ENCODE peak calls at places on chromosomes 4 and X, in seven cellular contexts. One of them, this sample, is unnamed.

GRCh38 chr4:187046471-187046870 is 322.8 kb upstream of the FAT1 start:
- DNase-seq in H9: no peak
- DNase-seq in pancreas: no peak
- DNase-seq in uterus: no peak
- DNase-seq in cardiac muscle cell: no peak
- DNase-seq in GM12864: no peak
- DNase-seq in keratinocyte: no peak
- DNase-seq in this sample: no peak

GRCh38 chrX:40468033-40468979 is 112.5 kb upstream of the ATP6AP2 start:
- DNase-seq in H9: peak
- DNase-seq in pancreas: peak
- DNase-seq in uterus: peak
- DNase-seq in cardiac muscle cell: peak
- DNase-seq in GM12864: peak
- DNase-seq in keratinocyte: no peak
- DNase-seq in this sample: peak

GRCh38 chrX:37455381-37455780 is 106.2 kb downstream of the PRRG1 start:
- DNase-seq in H9: no peak
- DNase-seq in pancreas: no peak
- DNase-seq in uterus: no peak
- DNase-seq in cardiac muscle cell: no peak
- DNase-seq in GM12864: no peak
- DNase-seq in keratinocyte: no peak
- DNase-seq in this sample: no peak

GRCh38 chr4:137545461-137545861 is 13.2 kb upstream of the PCDH18 start:
- DNase-seq in H9: no peak
- DNase-seq in pancreas: no peak
- DNase-seq in uterus: peak
- DNase-seq in cardiac muscle cell: peak
- DNase-seq in GM12864: no peak
- DNase-seq in keratinocyte: no peak
- DNase-seq in this sample: no peak

GRCh38 chr4:7350396-7350795 is 84.3 kb downstream of the PSAPL1 start:
- DNase-seq in H9: no peak
- DNase-seq in pancreas: no peak
- DNase-seq in uterus: no peak
- DNase-seq in cardiac muscle cell: no peak
- DNase-seq in GM12864: no peak
- DNase-seq in keratinocyte: no peak
- DNase-seq in this sample: no peak

GRCh38 chr4:108393870-108394269 is 225.1 kb upstream of the LEF1 start:
- DNase-seq in H9: no peak
- DNase-seq in pancreas: no peak
- DNase-seq in uterus: no peak
- DNase-seq in cardiac muscle cell: no peak
- DNase-seq in GM12864: no peak
- DNase-seq in keratinocyte: no peak
- DNase-seq in this sample: no peak

GRCh38 chr4:42309571-42310260 is 87.6 kb upstream of the SHISA3 start:
- DNase-seq in H9: no peak
- DNase-seq in pancreas: no peak
- DNase-seq in uterus: no peak
- DNase-seq in cardiac muscle cell: no peak
- DNase-seq in GM12864: no peak
- DNase-seq in keratinocyte: no peak
- DNase-seq in this sample: no peak

GRCh38 chrX:17033225-17033624 is 86.8 kb downstream of the REPS2 start:
- DNase-seq in H9: no peak
- DNase-seq in pancreas: no peak
- DNase-seq in uterus: no peak
- DNase-seq in cardiac muscle cell: no peak
- DNase-seq in GM12864: no peak
- DNase-seq in keratinocyte: no peak
- DNase-seq in this sample: no peak

GRCh38 chr4:79528241-79528706 is 120.2 kb upstream of the GK2 start:
- DNase-seq in H9: no peak
- DNase-seq in pancreas: no peak
- DNase-seq in uterus: no peak
- DNase-seq in cardiac muscle cell: no peak
- DNase-seq in GM12864: no peak
- DNase-seq in keratinocyte: no peak
- DNase-seq in this sample: no peak

GRCh38 chr4:80081566-80081965 is 8.5 kb upstream of the ANTXR2 start:
- DNase-seq in H9: no peak
- DNase-seq in pancreas: no peak
- DNase-seq in uterus: no peak
- DNase-seq in cardiac muscle cell: no peak
- DNase-seq in GM12864: no peak
- DNase-seq in keratinocyte: no peak
- DNase-seq in this sample: no peak

GRCh38 chrX:152276277-152276676 is 137.9 kb upstream of the MAGEA10 start:
- DNase-seq in H9: no peak
- DNase-seq in pancreas: no peak
- DNase-seq in uterus: no peak
- DNase-seq in cardiac muscle cell: no peak
- DNase-seq in GM12864: no peak
- DNase-seq in keratinocyte: peak
- DNase-seq in this sample: no peak

GRCh38 chr4:2871911-2872310 is 28.3 kb downstream of the ADD1 start:
- DNase-seq in H9: no peak
- DNase-seq in pancreas: no peak
- DNase-seq in uterus: no peak
- DNase-seq in cardiac muscle cell: no peak
- DNase-seq in GM12864: no peak
- DNase-seq in keratinocyte: no peak
- DNase-seq in this sample: no peak

GRCh38 chr4:3767569-3768288 is 1.5 kb downstream of the ADRA2C start:
- DNase-seq in H9: peak
- DNase-seq in pancreas: no peak
- DNase-seq in uterus: no peak
- DNase-seq in cardiac muscle cell: peak
- DNase-seq in GM12864: no peak
- DNase-seq in keratinocyte: no peak
- DNase-seq in this sample: no peak

GRCh38 chr4:89586318-89586717 is 250.6 kb downstream of the SNCA start:
- DNase-seq in H9: no peak
- DNase-seq in pancreas: no peak
- DNase-seq in uterus: no peak
- DNase-seq in cardiac muscle cell: no peak
- DNase-seq in GM12864: no peak
- DNase-seq in keratinocyte: no peak
- DNase-seq in this sample: no peak

GRCh38 chr4:65538571-65538970 is 131.7 kb downstream of the EPHA5 start:
- DNase-seq in H9: no peak
- DNase-seq in pancreas: no peak
- DNase-seq in uterus: no peak
- DNase-seq in cardiac muscle cell: peak
- DNase-seq in GM12864: no peak
- DNase-seq in keratinocyte: no peak
- DNase-seq in this sample: no peak

GRCh38 chr4:173346074-173346473 is 11.9 kb upstream of the HMGB2 start:
- DNase-seq in H9: no peak
- DNase-seq in pancreas: no peak
- DNase-seq in uterus: no peak
- DNase-seq in cardiac muscle cell: peak
- DNase-seq in GM12864: no peak
- DNase-seq in keratinocyte: no peak
- DNase-seq in this sample: no peak

GRCh38 chrX:21524008-21524407 is 134.1 kb downstream of the KLHL34 start:
- DNase-seq in H9: no peak
- DNase-seq in pancreas: no peak
- DNase-seq in uterus: no peak
- DNase-seq in cardiac muscle cell: no peak
- DNase-seq in GM12864: no peak
- DNase-seq in keratinocyte: no peak
- DNase-seq in this sample: no peak

GRCh38 chr4:187193141-187193540 is 469.5 kb upstream of the FAT1 start:
- DNase-seq in H9: no peak
- DNase-seq in pancreas: no peak
- DNase-seq in uterus: no peak
- DNase-seq in cardiac muscle cell: no peak
- DNase-seq in GM12864: no peak
- DNase-seq in keratinocyte: no peak
- DNase-seq in this sample: no peak

GRCh38 chr4:100988876-100989275 is 358.4 kb downstream of the PPP3CA start:
- DNase-seq in H9: no peak
- DNase-seq in pancreas: no peak
- DNase-seq in uterus: no peak
- DNase-seq in cardiac muscle cell: no peak
- DNase-seq in GM12864: no peak
- DNase-seq in keratinocyte: no peak
- DNase-seq in this sample: no peak

GRCh38 chr4:72500214-72500613 is 68.8 kb downstream of the ADAMTS3 start:
- DNase-seq in H9: no peak
- DNase-seq in pancreas: no peak
- DNase-seq in uterus: no peak
- DNase-seq in cardiac muscle cell: no peak
- DNase-seq in GM12864: no peak
- DNase-seq in keratinocyte: no peak
- DNase-seq in this sample: no peak

GRCh38 chrX:40109288-40110008 is 11.7 kb upstream of the BCOR start:
- DNase-seq in H9: peak
- DNase-seq in pancreas: peak
- DNase-seq in uterus: peak
- DNase-seq in cardiac muscle cell: peak
- DNase-seq in GM12864: no peak
- DNase-seq in keratinocyte: no peak
- DNase-seq in this sample: no peak

GRCh38 chrX:138756234-138756633 is 44.7 kb upstream of the FGF13 start:
- DNase-seq in H9: peak
- DNase-seq in pancreas: peak
- DNase-seq in uterus: no peak
- DNase-seq in cardiac muscle cell: peak
- DNase-seq in GM12864: no peak
- DNase-seq in keratinocyte: no peak
- DNase-seq in this sample: no peak

GRCh38 chr4:157980158-157980557 is 192.7 kb downstream of the GASK1B start:
- DNase-seq in H9: no peak
- DNase-seq in pancreas: no peak
- DNase-seq in uterus: no peak
- DNase-seq in cardiac muscle cell: no peak
- DNase-seq in GM12864: no peak
- DNase-seq in keratinocyte: no peak
- DNase-seq in this sample: no peak

GRCh38 chr4:168685136-168685535 is 188.3 kb downstream of the PALLD start:
- DNase-seq in H9: no peak
- DNase-seq in pancreas: no peak
- DNase-seq in uterus: no peak
- DNase-seq in cardiac muscle cell: no peak
- DNase-seq in GM12864: no peak
- DNase-seq in keratinocyte: no peak
- DNase-seq in this sample: peak

GRCh38 chr4:168678751-168679366 is 182.0 kb downstream of the PALLD start:
- DNase-seq in H9: no peak
- DNase-seq in pancreas: no peak
- DNase-seq in uterus: no peak
- DNase-seq in cardiac muscle cell: no peak
- DNase-seq in GM12864: no peak
- DNase-seq in keratinocyte: no peak
- DNase-seq in this sample: no peak

GRCh38 chr4:168679397-168680176 is 182.7 kb downstream of the PALLD start:
- DNase-seq in H9: no peak
- DNase-seq in pancreas: no peak
- DNase-seq in uterus: no peak
- DNase-seq in cardiac muscle cell: no peak
- DNase-seq in GM12864: no peak
- DNase-seq in keratinocyte: no peak
- DNase-seq in this sample: no peak

GRCh38 chr4:168682898-168683500 is 186.1 kb downstream of the PALLD start:
- DNase-seq in H9: no peak
- DNase-seq in pancreas: no peak
- DNase-seq in uterus: no peak
- DNase-seq in cardiac muscle cell: no peak
- DNase-seq in GM12864: no peak
- DNase-seq in keratinocyte: no peak
- DNase-seq in this sample: no peak

DNA sequence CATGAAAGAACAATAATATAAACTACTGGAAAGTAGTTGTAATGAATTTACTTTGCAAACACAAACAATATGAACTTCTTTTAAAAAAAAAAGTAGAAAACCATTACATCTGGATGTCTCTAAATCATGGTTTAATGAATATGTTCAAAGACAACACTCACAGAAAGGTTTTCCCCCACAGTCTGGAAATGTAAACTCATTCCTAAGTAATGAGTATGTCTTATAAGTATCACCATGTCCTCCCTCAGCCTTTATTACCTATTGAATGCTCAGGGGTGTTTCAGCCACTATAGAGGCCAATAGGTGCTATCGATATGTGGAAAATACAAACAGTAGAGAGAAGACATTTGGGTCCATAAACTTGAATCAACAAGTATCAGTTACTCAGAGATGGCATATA is 186.7 kb downstream of the PALLD start:
- DNase-seq in H9: no peak
- DNase-seq in pancreas: no peak
- DNase-seq in uterus: no peak
- DNase-seq in cardiac muscle cell: no peak
- DNase-seq in GM12864: no peak
- DNase-seq in keratinocyte: no peak
- DNase-seq in this sample: no peak
- TF ChIP-seq CTCF in H9: no peak
- TF ChIP-seq CTCF in pancreas: no peak
- TF ChIP-seq CTCF in uterus: no peak
- TF ChIP-seq CTCF in cardiac muscle cell: no peak
- TF ChIP-seq CTCF in GM12864: no peak
- TF ChIP-seq CTCF in keratinocyte: no peak
- TF ChIP-seq CTCF in this sample: no peak

GRCh38 chr4:111136438-111136837 is 513.6 kb upstream of the PITX2 start:
- DNase-seq in H9: no peak
- DNase-seq in pancreas: no peak
- DNase-seq in uterus: no peak
- DNase-seq in cardiac muscle cell: peak
- DNase-seq in GM12864: no peak
- DNase-seq in keratinocyte: no peak
- DNase-seq in this sample: no peak
- TF ChIP-seq CTCF in H9: peak
- TF ChIP-seq CTCF in pancreas: no peak
- TF ChIP-seq CTCF in uterus: no peak
- TF ChIP-seq CTCF in cardiac muscle cell: no peak
- TF ChIP-seq CTCF in GM12864: no peak
- TF ChIP-seq CTCF in keratinocyte: no peak
- TF ChIP-seq CTCF in this sample: no peak

GRCh38 chr4:144174401-144175067 is 34.0 kb upstream of the GYPA start:
- DNase-seq in H9: no peak
- DNase-seq in pancreas: no peak
- DNase-seq in uterus: no peak
- DNase-seq in cardiac muscle cell: peak
- DNase-seq in GM12864: peak
- DNase-seq in keratinocyte: peak
- DNase-seq in this sample: peak
- TF ChIP-seq CTCF in H9: peak
- TF ChIP-seq CTCF in pancreas: no peak
- TF ChIP-seq CTCF in uterus: peak
- TF ChIP-seq CTCF in cardiac muscle cell: peak
- TF ChIP-seq CTCF in GM12864: peak
- TF ChIP-seq CTCF in keratinocyte: peak
- TF ChIP-seq CTCF in this sample: peak

GRCh38 chr4:37243722-37244582 is 591 bp upstream of the NWD2 start:
- DNase-seq in H9: peak
- DNase-seq in pancreas: no peak
- DNase-seq in uterus: no peak
- DNase-seq in cardiac muscle cell: peak
- DNase-seq in GM12864: no peak
- DNase-seq in keratinocyte: no peak
- DNase-seq in this sample: peak
- TF ChIP-seq CTCF in H9: peak
- TF ChIP-seq CTCF in pancreas: no peak
- TF ChIP-seq CTCF in uterus: no peak
- TF ChIP-seq CTCF in cardiac muscle cell: no peak
- TF ChIP-seq CTCF in GM12864: peak
- TF ChIP-seq CTCF in keratinocyte: no peak
- TF ChIP-seq CTCF in this sample: no peak

GRCh38 chrX:107508925-107509324 is 59.5 kb downstream of the FRMPD3 start:
- DNase-seq in H9: no peak
- DNase-seq in pancreas: no peak
- DNase-seq in uterus: no peak
- DNase-seq in cardiac muscle cell: no peak
- DNase-seq in GM12864: no peak
- DNase-seq in keratinocyte: no peak
- DNase-seq in this sample: no peak
- TF ChIP-seq CTCF in H9: no peak
- TF ChIP-seq CTCF in pancreas: no peak
- TF ChIP-seq CTCF in uterus: no peak
- TF ChIP-seq CTCF in cardiac muscle cell: no peak
- TF ChIP-seq CTCF in GM12864: no peak
- TF ChIP-seq CTCF in keratinocyte: no peak
- TF ChIP-seq CTCF in this sample: no peak

This sample was measured in GM10248.